ENCODE peak calls at places on chromosome 1, in nine cellular contexts. Y, R, M, I, J, F, K, U and W are unnamed samples.

GRCh38 chr1:171901245-171901644 is 59.9 kb downstream of the DNM3 start:
- DNase-seq in Y (no peak), R (no peak), M (no peak), I (no peak), J (no peak), F (no peak), K (no peak), U (no peak), W (no peak)

GRCh38 chr1:32764826-32765545 is 52.2 kb downstream of the YARS1 start:
- DNase-seq in Y (no peak), R (no peak), M (no peak), I (no peak), J (no peak), F (no peak), K (no peak), U (no peak), W (peak; percentile 32)

GRCh38 chr1:25161981-25162380 is 70.3 kb downstream of the SYF2 start:
- DNase-seq in Y (no peak), R (no peak), M (no peak), I (no peak), J (no peak), F (peak; percentile 19), K (no peak), U (no peak), W (no peak)

GRCh38 chr1:11248169-11248568 is 14.2 kb downstream of the MTOR start:
- DNase-seq in Y (peak; percentile 9), R (no peak), M (no peak), I (no peak), J (no peak), F (no peak), K (no peak), U (no peak), W (no peak)

GRCh38 chr1:62599044-62599443 is 1.7 kb downstream of the ANGPTL3 start:
- DNase-seq in Y (no peak), R (peak; percentile 47), M (no peak), I (no peak), J (no peak), F (peak; percentile 36), K (no peak), U (no peak), W (no peak)

GRCh38 chr1:46691997-46692790 is 20.5 kb downstream of the TEX38 start:
- DNase-seq in Y (no peak), R (peak; percentile 38), M (no peak), I (no peak), J (peak; percentile 33), F (peak; percentile 12), K (no peak), U (no peak), W (no peak)

GRCh38 chr1:60992165-60992564 is 90.2 kb upstream of the NFIA start:
- DNase-seq in Y (no peak), R (no peak), M (no peak), I (no peak), J (no peak), F (no peak), K (no peak), U (no peak), W (no peak)

GRCh38 chr1:152495066-152495675 is 15.4 kb upstream of the LCE5A start:
- DNase-seq in Y (no peak), R (no peak), M (no peak), I (no peak), J (no peak), F (no peak), K (no peak), U (no peak), W (no peak)

GRCh38 chr1:39178541-39179431 is 25.7 kb upstream of the MACF1 start:
- DNase-seq in Y (peak; percentile 66), R (peak; percentile 77), M (no peak), I (no peak), J (no peak), F (no peak), K (no peak), U (peak; percentile 94), W (no peak)

GRCh38 chr1:172938676-172939075 is 112.1 kb downstream of the TNFSF18 start:
- DNase-seq in Y (no peak), R (peak; percentile 75), M (no peak), I (no peak), J (no peak), F (peak; percentile 82), K (no peak), U (no peak), W (no peak)
- H3K4me1 ChIP-seq in Y (no peaks in the 10 kb centered on the region), R (peaks cover 21% of the 10 kb centered on the region), M (peaks cover under 1% of the 10 kb centered on the region), I (no peaks in the 10 kb centered on the region), J (peaks cover 8% of the 10 kb centered on the region), F (peaks cover 26% of the 10 kb centered on the region), K (peaks cover 17% of the 10 kb centered on the region), U (no peaks in the 10 kb centered on the region), W (peaks cover 12% of the 10 kb centered on the region)

GRCh38 chr1:160942926-160943325 is 11.7 kb downstream of the ITLN2 start:
- DNase-seq in Y (no peak), R (no peak), M (no peak), I (no peak), J (no peak), F (no peak), K (no peak), U (no peak), W (no peak)
- TF ChIP-seq CTCF in Y (peak; percentile 21), R (peak; percentile 7), M (no peak), I (no peak), J (no peak), F (no peak), K (no peak), U (peak; percentile 73), W (no peak)

DNA sequence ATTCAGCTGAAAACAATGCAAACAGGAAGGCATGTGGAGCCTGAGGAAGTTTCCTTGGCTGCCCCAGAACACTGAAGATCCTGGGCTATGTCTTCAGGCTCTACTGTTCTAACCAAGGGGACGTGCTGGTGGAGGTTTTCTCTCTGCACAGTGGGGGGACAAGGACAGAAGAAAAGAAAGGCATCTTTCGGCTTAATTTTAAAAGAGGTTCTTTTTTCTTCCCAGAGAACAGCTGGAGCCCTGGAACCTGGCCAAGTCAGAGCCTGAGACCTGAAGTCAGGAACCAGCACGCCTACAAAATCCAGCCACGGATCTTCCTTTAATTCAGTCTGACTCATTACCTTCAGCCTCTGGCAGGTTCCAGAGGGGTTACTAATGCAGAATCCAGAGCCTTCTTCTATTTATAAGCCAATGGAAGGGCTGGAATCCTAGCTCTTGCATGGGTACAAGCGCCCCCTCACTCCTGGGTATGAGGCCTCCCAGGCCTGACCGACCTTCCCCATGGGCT is 19.8 kb downstream of the CTNNBIP1 start:
- DNase-seq in Y (no peak), R (peak; percentile 96), M (peak; percentile 81), I (no peak), J (peak; percentile 52), F (peak; percentile 83), K (peak; percentile 77), U (no peak), W (no peak)
- H3K4me1 ChIP-seq in Y (peaks cover 23% of the 10 kb centered on the region), R (peaks cover 36% of the 10 kb centered on the region), M (peaks cover 15% of the 10 kb centered on the region), I (no peaks in the 10 kb centered on the region), J (peaks cover 62% of the 10 kb centered on the region), F (peaks cover 35% of the 10 kb centered on the region), K (peaks cover 63% of the 10 kb centered on the region), U (peaks cover 45% of the 10 kb centered on the region), W (peaks cover 54% of the 10 kb centered on the region)

DNA sequence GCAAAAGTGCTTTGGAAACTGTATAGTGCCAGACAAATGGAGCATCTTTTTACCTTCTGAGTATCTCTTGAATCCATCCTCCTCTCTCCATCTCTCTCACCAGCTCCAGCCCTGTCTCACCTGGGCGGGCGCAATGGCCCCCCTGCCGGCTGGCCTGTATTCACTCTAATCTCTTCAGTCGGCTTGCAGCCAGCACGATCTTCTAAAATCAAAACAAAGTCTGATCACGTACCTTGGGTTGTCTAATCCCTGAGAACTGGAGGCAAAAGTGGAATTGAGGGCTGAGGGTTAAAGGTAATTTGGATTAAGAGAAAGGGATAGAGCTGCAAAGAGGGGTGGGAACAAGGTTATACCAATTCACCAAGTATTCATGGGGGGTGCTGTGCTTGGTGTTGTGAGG is 46.0 kb upstream of the LRRN2 start:
- DNase-seq in Y (no peak), R (no peak), M (no peak), I (no peak), J (no peak), F (no peak), K (no peak), U (no peak), W (no peak)
- TF ChIP-seq CTCF in Y (no peak), R (no peak), M (no peak), I (no peak), J (no peak), F (no peak), K (no peak), U (no peak), W (no peak)

GRCh38 chr1:112699425-112700144 is 7.3 kb downstream of the RHOC start:
- DNase-seq in Y (no peak), R (no peak), M (no peak), I (no peak), J (no peak), F (no peak), K (no peak), U (no peak), W (no peak)

GRCh38 chr1:112702420-112703261 is 4.3 kb downstream of the RHOC start:
- DNase-seq in Y (no peak), R (no peak), M (no peak), I (no peak), J (no peak), F (no peak), K (no peak), U (no peak), W (no peak)

GRCh38 chr1:112702067-112702395 is 4.9 kb downstream of the RHOC start:
- DNase-seq in Y (no peak), R (no peak), M (no peak), I (no peak), J (no peak), F (no peak), K (no peak), U (no peak), W (no peak)

GRCh38 chr1:112700290-112701226 is 6.4 kb downstream of the RHOC start:
- DNase-seq in Y (peak; percentile 97), R (peak; percentile 95), M (peak; percentile 96), I (peak; percentile 79), J (peak; percentile 99), F (peak; percentile 97), K (peak; percentile 98), U (peak; percentile 76), W (peak; percentile 93)

DNA sequence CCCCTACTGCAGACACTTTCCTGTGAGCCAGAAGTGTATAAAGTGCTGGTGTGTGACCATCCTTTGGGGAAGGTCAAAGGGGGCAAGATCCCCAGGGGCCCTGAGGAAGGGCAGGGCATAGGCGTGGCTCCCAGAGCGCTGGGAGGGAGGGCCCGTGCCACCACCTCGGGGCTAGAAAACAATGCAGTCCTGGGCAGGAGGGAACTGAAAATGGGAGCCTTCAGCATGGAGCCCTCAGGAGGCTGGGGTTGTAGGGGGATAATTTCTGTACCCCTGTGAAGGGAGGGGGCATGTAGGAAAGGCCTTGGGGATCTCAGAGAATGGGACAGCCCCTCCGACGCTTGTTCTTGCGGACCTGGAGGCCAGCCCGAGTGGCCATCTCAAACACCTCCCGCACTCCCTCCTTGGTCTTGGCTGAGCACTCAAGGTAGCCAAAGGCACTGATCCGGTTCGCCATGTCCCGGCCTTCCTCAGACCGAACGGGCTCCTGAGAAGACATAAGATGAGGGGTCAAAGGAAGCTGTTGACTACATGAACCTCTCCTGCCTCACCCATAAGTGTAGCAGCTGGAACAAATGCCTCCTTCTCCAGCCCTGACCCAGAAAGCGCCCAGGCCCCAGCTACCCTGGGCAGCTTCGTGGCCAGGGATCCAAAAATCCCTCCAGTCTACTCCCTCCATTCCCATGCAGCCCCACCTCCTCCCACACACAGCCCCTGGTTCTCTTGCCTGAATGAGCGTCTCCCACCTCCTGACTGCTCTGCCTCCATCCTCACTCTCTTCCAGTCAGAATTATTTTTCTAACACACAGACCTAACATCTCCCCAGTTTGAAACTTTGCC is 5.5 kb downstream of the RHOC start:
- DNase-seq in Y (no peak), R (no peak), M (no peak), I (no peak), J (no peak), F (no peak), K (no peak), U (no peak), W (no peak)
- H3K4me1 ChIP-seq in Y (peaks cover 51% of the 10 kb centered on the region), R (peaks cover 31% of the 10 kb centered on the region), M (peaks cover 58% of the 10 kb centered on the region), I (peaks cover 46% of the 10 kb centered on the region), J (peaks cover 76% of the 10 kb centered on the region), F (peaks cover 39% of the 10 kb centered on the region), K (peaks cover 84% of the 10 kb centered on the region), U (peaks cover 57% of the 10 kb centered on the region), W (peaks cover 79% of the 10 kb centered on the region)

GRCh38 chr1:115134850-115135484 is 45.7 kb upstream of the TSPAN2 start:
- DNase-seq in Y (no peak), R (peak; percentile 82), M (no peak), I (no peak), J (no peak), F (peak; percentile 18), K (no peak), U (no peak), W (no peak)
- TF ChIP-seq CTCF in Y (peak; percentile 4), R (no peak), M (no peak), I (no peak), J (no peak), F (no peak), K (no peak), U (no peak), W (no peak)